ENCODE peak calls at places on chromosomes 2 and 18, in eight cellular contexts. One of them, this sample, is unnamed.

GRCh38 chr18:42401131-42401673 is 446.2 kb downstream of the PIK3C3 start:
- DNase-seq in spleen: no peak
- DNase-seq in thyroid gland: no peak
- DNase-seq in HepG2: no peak
- DNase-seq in GM12891: no peak
- DNase-seq in uterus: no peak
- DNase-seq in stomach: no peak
- DNase-seq in ovary: no peak
- DNase-seq in this sample: no peak

GRCh38 chr18:44682181-44682870 is 1.6 kb downstream of the SETBP1 start:
- DNase-seq in spleen: no peak
- DNase-seq in thyroid gland: peak; percentile 14
- DNase-seq in HepG2: no peak
- DNase-seq in GM12891: no peak
- DNase-seq in uterus: peak; percentile 71
- DNase-seq in stomach: no peak
- DNase-seq in ovary: peak; percentile 65
- DNase-seq in this sample: no peak

GRCh38 chr2:102285368-102285767 is 26.0 kb upstream of the IL1RL1 start:
- DNase-seq in spleen: no peak
- DNase-seq in thyroid gland: no peak
- DNase-seq in HepG2: no peak
- DNase-seq in GM12891: no peak
- DNase-seq in uterus: no peak
- DNase-seq in stomach: no peak
- DNase-seq in ovary: no peak
- DNase-seq in this sample: no peak

GRCh38 chr2:192148620-192149321 is 46.0 kb downstream of the TMEFF2 start:
- DNase-seq in spleen: no peak
- DNase-seq in thyroid gland: no peak
- DNase-seq in HepG2: no peak
- DNase-seq in GM12891: no peak
- DNase-seq in uterus: no peak
- DNase-seq in stomach: no peak
- DNase-seq in ovary: no peak
- DNase-seq in this sample: no peak

GRCh38 chr18:49016648-49017539 is 66.1 kb upstream of the SMAD7 start:
- DNase-seq in spleen: peak; percentile 64
- DNase-seq in thyroid gland: peak; percentile 55
- DNase-seq in HepG2: peak; percentile 78
- DNase-seq in GM12891: peak; percentile 15
- DNase-seq in uterus: peak; percentile 55
- DNase-seq in stomach: peak; percentile 43
- DNase-seq in ovary: no peak
- DNase-seq in this sample: peak; percentile 69

GRCh38 chr2:55926246-55926645 is 2.7 kb upstream of the EFEMP1 start:
- DNase-seq in spleen: no peak
- DNase-seq in thyroid gland: no peak
- DNase-seq in HepG2: no peak
- DNase-seq in GM12891: no peak
- DNase-seq in uterus: no peak
- DNase-seq in stomach: no peak
- DNase-seq in ovary: no peak
- DNase-seq in this sample: no peak

GRCh38 chr18:49863769-49864615 is 50.7 kb upstream of the ACAA2 start:
- DNase-seq in spleen: no peak
- DNase-seq in thyroid gland: no peak
- DNase-seq in HepG2: no peak
- DNase-seq in GM12891: no peak
- DNase-seq in uterus: no peak
- DNase-seq in stomach: no peak
- DNase-seq in ovary: no peak
- DNase-seq in this sample: no peak

GRCh38 chr2:238141541-238142318 is 3.3 kb downstream of the KLHL30 start:
- DNase-seq in spleen: no peak
- DNase-seq in thyroid gland: peak; percentile 39
- DNase-seq in HepG2: peak; percentile 54
- DNase-seq in GM12891: no peak
- DNase-seq in uterus: no peak
- DNase-seq in stomach: peak; percentile 87
- DNase-seq in ovary: no peak
- DNase-seq in this sample: peak; percentile 79

GRCh38 chr2:205947621-205948495 is 138.1 kb downstream of the INO80D start:
- DNase-seq in spleen: peak; percentile 81
- DNase-seq in thyroid gland: peak; percentile 58
- DNase-seq in HepG2: peak; percentile 68
- DNase-seq in GM12891: peak; percentile 65
- DNase-seq in uterus: peak; percentile 78
- DNase-seq in stomach: peak; percentile 72
- DNase-seq in ovary: peak; percentile 78
- DNase-seq in this sample: peak; percentile 57

GRCh38 chr2:14778015-14778414 is 145.5 kb downstream of the LRATD1 start:
- DNase-seq in spleen: no peak
- DNase-seq in thyroid gland: no peak
- DNase-seq in HepG2: no peak
- DNase-seq in GM12891: no peak
- DNase-seq in uterus: no peak
- DNase-seq in stomach: no peak
- DNase-seq in ovary: no peak
- DNase-seq in this sample: peak; percentile 13

GRCh38 chr2:12918841-12919445 is 202.2 kb downstream of the TRIB2 start:
- DNase-seq in spleen: no peak
- DNase-seq in thyroid gland: peak; percentile 13
- DNase-seq in HepG2: no peak
- DNase-seq in GM12891: no peak
- DNase-seq in uterus: peak; percentile 81
- DNase-seq in stomach: peak; percentile 41
- DNase-seq in ovary: peak; percentile 71
- DNase-seq in this sample: no peak

GRCh38 chr2:9473985-9474360 is 378 bp upstream of the IAH1 start:
- DNase-seq in spleen: peak; percentile 94
- DNase-seq in thyroid gland: peak; percentile 61
- DNase-seq in HepG2: no peak
- DNase-seq in GM12891: peak; percentile 52
- DNase-seq in uterus: peak; percentile 57
- DNase-seq in stomach: peak; percentile 51
- DNase-seq in ovary: peak; percentile 71
- DNase-seq in this sample: no peak

GRCh38 chr2:14079576-14079975 is 552.9 kb upstream of the LRATD1 start:
- DNase-seq in spleen: no peak
- DNase-seq in thyroid gland: no peak
- DNase-seq in HepG2: no peak
- DNase-seq in GM12891: no peak
- DNase-seq in uterus: no peak
- DNase-seq in stomach: no peak
- DNase-seq in ovary: no peak
- DNase-seq in this sample: no peak

GRCh38 chr2:65045651-65046050 is 10.6 kb upstream of the CEP68 start:
- DNase-seq in spleen: no peak
- DNase-seq in thyroid gland: peak; percentile 20
- DNase-seq in HepG2: no peak
- DNase-seq in GM12891: no peak
- DNase-seq in uterus: no peak
- DNase-seq in stomach: no peak
- DNase-seq in ovary: no peak
- DNase-seq in this sample: no peak

GRCh38 chr18:50656396-50656795 is 96.5 kb downstream of the MAPK4 start:
- DNase-seq in spleen: no peak
- DNase-seq in thyroid gland: no peak
- DNase-seq in HepG2: no peak
- DNase-seq in GM12891: no peak
- DNase-seq in uterus: no peak
- DNase-seq in stomach: no peak
- DNase-seq in ovary: no peak
- DNase-seq in this sample: no peak

GRCh38 chr18:36415606-36416005 is 118.1 kb downstream of the FHOD3 start:
- DNase-seq in spleen: no peak
- DNase-seq in thyroid gland: no peak
- DNase-seq in HepG2: no peak
- DNase-seq in GM12891: no peak
- DNase-seq in uterus: no peak
- DNase-seq in stomach: no peak
- DNase-seq in ovary: no peak
- DNase-seq in this sample: no peak

GRCh38 chr2:129554373-129554772 is 425.1 kb upstream of the RAB6C start:
- DNase-seq in spleen: no peak
- DNase-seq in thyroid gland: no peak
- DNase-seq in HepG2: no peak
- DNase-seq in GM12891: no peak
- DNase-seq in uterus: no peak
- DNase-seq in stomach: no peak
- DNase-seq in ovary: no peak
- DNase-seq in this sample: no peak

GRCh38 chr2:158130832-158131473 is 29.3 kb downstream of the UPP2 start:
- DNase-seq in spleen: no peak
- DNase-seq in thyroid gland: no peak
- DNase-seq in HepG2: peak; percentile 96
- DNase-seq in GM12891: no peak
- DNase-seq in uterus: no peak
- DNase-seq in stomach: no peak
- DNase-seq in ovary: no peak
- DNase-seq in this sample: no peak

GRCh38 chr2:159076233-159076632 is 107.8 kb downstream of the TANC1 start:
- DNase-seq in spleen: no peak
- DNase-seq in thyroid gland: no peak
- DNase-seq in HepG2: no peak
- DNase-seq in GM12891: no peak
- DNase-seq in uterus: no peak
- DNase-seq in stomach: no peak
- DNase-seq in ovary: no peak
- DNase-seq in this sample: no peak

GRCh38 chr2:40230717-40231300 is 221.1 kb downstream of the SLC8A1 start:
- DNase-seq in spleen: no peak
- DNase-seq in thyroid gland: no peak
- DNase-seq in HepG2: no peak
- DNase-seq in GM12891: no peak
- DNase-seq in uterus: no peak
- DNase-seq in stomach: no peak
- DNase-seq in ovary: no peak
- DNase-seq in this sample: no peak

GRCh38 chr2:11998218-11998617 is 251.8 kb downstream of the LPIN1 start:
- DNase-seq in spleen: no peak
- DNase-seq in thyroid gland: no peak
- DNase-seq in HepG2: no peak
- DNase-seq in GM12891: no peak
- DNase-seq in uterus: no peak
- DNase-seq in stomach: no peak
- DNase-seq in ovary: no peak
- DNase-seq in this sample: no peak

GRCh38 chr2:202634556-202635440 is at the start of gene FAM117B:
- DNase-seq in spleen: peak; percentile 100
- DNase-seq in thyroid gland: peak; percentile 99
- DNase-seq in HepG2: peak; percentile 98
- DNase-seq in GM12891: peak; percentile 91
- DNase-seq in uterus: peak; percentile 95
- DNase-seq in stomach: peak; percentile 99
- DNase-seq in ovary: peak; percentile 98
- DNase-seq in this sample: peak; percentile 94
- TF ChIP-seq POLR2A in spleen: peak; percentile 27
- TF ChIP-seq POLR2A in thyroid gland: peak; percentile 93
- TF ChIP-seq POLR2A in HepG2: peak; percentile 89
- TF ChIP-seq POLR2A in GM12891: peak; percentile 35
- TF ChIP-seq POLR2A in uterus: peak; percentile 79
- TF ChIP-seq POLR2A in stomach: no peak
- TF ChIP-seq POLR2A in ovary: peak; percentile 53
- TF ChIP-seq POLR2A in this sample: no peak

GRCh38 chr2:20446917-20447436 is at the start of gene RHOB:
- DNase-seq in spleen: peak; percentile 98
- DNase-seq in thyroid gland: peak; percentile 98
- DNase-seq in HepG2: peak; percentile 98
- DNase-seq in GM12891: peak; percentile 99
- DNase-seq in uterus: peak; percentile 98
- DNase-seq in stomach: peak; percentile 98
- DNase-seq in ovary: peak; percentile 98
- DNase-seq in this sample: peak; percentile 98
- TF ChIP-seq POLR2A in spleen: peak; percentile 88
- TF ChIP-seq POLR2A in thyroid gland: peak; percentile 100
- TF ChIP-seq POLR2A in HepG2: peak; percentile 100
- TF ChIP-seq POLR2A in GM12891: peak; percentile 98
- TF ChIP-seq POLR2A in uterus: peak; percentile 58
- TF ChIP-seq POLR2A in stomach: no peak
- TF ChIP-seq POLR2A in ovary: peak; percentile 99
- TF ChIP-seq POLR2A in this sample: peak; percentile 98

DNA sequence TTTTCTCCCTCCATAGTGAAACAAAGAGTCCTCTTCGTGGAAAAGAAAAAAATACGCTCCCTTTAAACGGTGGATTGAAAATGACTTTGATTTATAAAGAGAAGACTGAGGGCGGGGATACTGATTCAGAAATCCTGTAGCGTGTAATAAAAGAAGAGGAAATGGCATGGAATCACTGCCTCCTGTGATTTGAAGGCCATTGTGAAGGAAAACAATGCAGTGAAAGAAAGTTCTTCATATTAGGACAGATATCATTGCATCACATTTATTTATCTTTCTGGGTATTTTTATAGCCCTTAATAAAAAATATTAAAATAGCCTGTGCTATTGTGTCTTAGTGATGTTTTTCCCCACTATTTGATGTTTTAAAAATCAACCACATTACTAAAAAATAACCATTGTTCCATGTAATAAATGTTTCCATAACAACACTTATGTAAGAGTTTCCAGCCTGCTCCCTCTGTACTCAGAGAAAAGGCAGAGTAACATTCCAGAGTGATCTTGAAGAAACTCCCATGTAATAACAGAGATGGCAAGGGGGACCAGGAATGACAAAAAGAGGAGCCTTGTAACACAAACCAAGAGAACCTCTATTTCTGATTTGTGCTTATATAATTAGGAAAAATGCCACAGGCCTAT is 8.0 kb downstream of the MRPL33 start:
- DNase-seq in spleen: no peak
- DNase-seq in thyroid gland: no peak
- DNase-seq in HepG2: no peak
- DNase-seq in GM12891: no peak
- DNase-seq in uterus: no peak
- DNase-seq in stomach: no peak
- DNase-seq in ovary: no peak
- DNase-seq in this sample: no peak
- TF ChIP-seq POLR2A in spleen: no peak
- TF ChIP-seq POLR2A in thyroid gland: no peak
- TF ChIP-seq POLR2A in HepG2: no peak
- TF ChIP-seq POLR2A in GM12891: no peak
- TF ChIP-seq POLR2A in uterus: no peak
- TF ChIP-seq POLR2A in stomach: no peak
- TF ChIP-seq POLR2A in ovary: no peak
- TF ChIP-seq POLR2A in this sample: no peak

DNA sequence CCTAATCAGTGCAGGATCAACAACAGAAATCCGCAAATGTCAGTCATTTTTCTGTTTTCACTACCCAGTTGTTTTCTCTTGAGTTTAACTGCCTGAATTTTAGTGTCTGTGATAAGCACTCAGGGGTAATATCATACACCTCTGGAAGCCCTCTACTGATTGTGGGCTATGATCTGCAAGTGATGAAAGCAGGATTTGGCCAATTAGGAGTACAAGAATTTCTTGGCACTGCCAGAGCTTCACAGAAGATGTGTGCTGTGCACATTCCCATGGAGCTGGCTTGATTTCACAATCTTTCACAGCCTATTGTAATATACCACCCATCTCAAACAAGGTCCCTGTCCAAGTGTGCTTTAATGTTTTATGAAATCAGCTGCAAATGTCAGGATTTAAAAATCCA is 27.3 kb upstream of the TDRD15 start:
- DNase-seq in spleen: no peak
- DNase-seq in thyroid gland: no peak
- DNase-seq in HepG2: peak; percentile 89
- DNase-seq in GM12891: no peak
- DNase-seq in uterus: no peak
- DNase-seq in stomach: no peak
- DNase-seq in ovary: no peak
- DNase-seq in this sample: no peak
- TF ChIP-seq POLR2A in spleen: no peak
- TF ChIP-seq POLR2A in thyroid gland: no peak
- TF ChIP-seq POLR2A in HepG2: no peak
- TF ChIP-seq POLR2A in GM12891: no peak
- TF ChIP-seq POLR2A in uterus: no peak
- TF ChIP-seq POLR2A in stomach: no peak
- TF ChIP-seq POLR2A in ovary: no peak
- TF ChIP-seq POLR2A in this sample: no peak